ENCODE peak calls at places on chromosomes 3 and 15, in ten cellular contexts. W is fibroblast of lung, A is fibroblast of mammary gland, I is neural crest cell, V is MCF 10A, S is brain microvascular endothelial cell, X is sigmoid colon, J is progenitor cell of endocrine pancreas, N is A549, L is bronchial epithelial cell. U is an unnamed sample.

GRCh38 chr3:113697192-113698090 is 999 bp upstream of the USF3 start:
- DNase-seq in W (peak), A (no peak), I (no peak), V (peak), S (no peak), X (peak), J (no peak), N (peak), L (peak), U (no peak)

GRCh38 chr15:99092554-99093172 is 12.2 kb upstream of the SYNM start:
- DNase-seq in W (no peak), A (no peak), I (no peak), V (no peak), S (no peak), X (no peak), J (no peak), N (no peak), L (no peak), U (no peak)

GRCh38 chr3:82163907-82164520 is 402.6 kb upstream of the GBE1 start:
- DNase-seq in W (peak), A (peak), I (no peak), V (peak), S (no peak), X (no peak), J (no peak), N (peak), L (peak), U (no peak)

GRCh38 chr15:74201656-74202420 is 749 bp downstream of the STRA6 start:
- DNase-seq in W (no peak), A (peak), I (no peak), V (peak), S (peak), X (no peak), J (no peak), N (no peak), L (peak), U (no peak)

GRCh38 chr3:108588616-108589015 is 622 bp downstream of the CIP2A start:
- DNase-seq in W (peak), A (peak), I (no peak), V (no peak), S (no peak), X (no peak), J (no peak), N (no peak), L (peak), U (no peak)

GRCh38 chr3:113968986-113969385 is 21.2 kb downstream of the ZDHHC23 start:
- DNase-seq in W (peak), A (peak), I (no peak), V (peak), S (no peak), X (no peak), J (no peak), N (no peak), L (peak), U (no peak)

GRCh38 chr15:59492389-59493377 is 54.7 kb downstream of the FAM81A start:
- DNase-seq in W (peak), A (peak), I (peak), V (peak), S (peak), X (peak), J (peak), N (peak), L (peak), U (no peak)

GRCh38 chr15:65986416-65986815 is 117.1 kb downstream of the RAB11A start:
- DNase-seq in W (no peak), A (no peak), I (no peak), V (no peak), S (no peak), X (no peak), J (no peak), N (no peak), L (no peak), U (no peak)

GRCh38 chr3:42807929-42808328 is 1.3 kb upstream of the ACKR2 start:
- DNase-seq in W (no peak), A (no peak), I (no peak), V (no peak), S (no peak), X (no peak), J (no peak), N (no peak), L (peak), U (no peak)

GRCh38 chr3:11535207-11535960 is 108.3 kb downstream of the VGLL4 start:
- DNase-seq in W (no peak), A (no peak), I (no peak), V (no peak), S (no peak), X (peak), J (no peak), N (no peak), L (no peak), U (no peak)

GRCh38 chr3:126472277-126473006 is 3.2 kb downstream of the ZXDC start:
- DNase-seq in W (peak), A (peak), I (no peak), V (peak), S (peak), X (peak), J (no peak), N (peak), L (peak), U (no peak)
- TF ChIP-seq CTCF in W (peak), A (peak), I (no peak), V (no peak), S (no peak), X (no peak), J (no peak), N (no peak), L (peak), U (no peak)

GRCh38 chr3:194246709-194247349 is 104.3 kb downstream of the CPN2 start:
- DNase-seq in W (no peak), A (no peak), I (no peak), V (no peak), S (no peak), X (no peak), J (no peak), N (no peak), L (no peak), U (no peak)

GRCh38 chr3:194245474-194245873 is 105.7 kb downstream of the CPN2 start:
- DNase-seq in W (no peak), A (no peak), I (no peak), V (no peak), S (no peak), X (no peak), J (no peak), N (no peak), L (no peak), U (no peak)

GRCh38 chr3:194247350-194247740 is 103.8 kb downstream of the CPN2 start:
- DNase-seq in W (no peak), A (no peak), I (no peak), V (no peak), S (no peak), X (no peak), J (no peak), N (no peak), L (no peak), U (no peak)

GRCh38 chr3:194244167-194244566 is 107.0 kb downstream of the CPN2 start:
- DNase-seq in W (no peak), A (no peak), I (no peak), V (no peak), S (no peak), X (no peak), J (no peak), N (no peak), L (no peak), U (no peak)

DNA sequence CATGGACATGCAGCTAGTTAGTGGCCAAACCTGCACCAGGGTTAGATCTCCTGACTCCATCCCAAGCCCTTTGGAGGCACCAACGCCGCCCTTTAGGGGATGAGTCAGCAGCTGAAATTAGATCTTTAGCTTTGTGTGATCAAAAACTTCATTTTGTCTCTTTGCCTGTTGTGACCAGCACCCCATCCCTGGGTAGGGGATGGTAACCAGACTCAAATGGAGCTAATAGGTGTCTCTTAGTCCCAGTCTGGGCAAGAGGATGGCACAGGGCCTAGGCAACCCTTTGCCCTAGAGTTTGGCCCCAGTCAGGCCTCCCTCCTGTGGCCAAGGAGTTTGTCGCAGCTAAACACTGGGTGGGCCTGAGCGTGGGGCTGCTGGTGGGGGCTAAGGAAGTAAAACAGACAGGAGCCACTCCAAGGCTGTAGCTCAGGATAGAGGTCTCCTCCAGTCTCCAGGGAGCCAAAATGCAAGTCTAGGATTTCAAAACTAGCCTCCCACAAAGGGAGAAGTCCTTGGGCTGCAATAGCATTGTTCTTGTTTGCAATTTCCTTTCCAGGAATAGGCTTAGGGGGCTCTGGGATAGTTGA is 105.1 kb downstream of the CPN2 start:
- DNase-seq in W (no peak), A (no peak), I (no peak), V (no peak), S (no peak), X (peak), J (no peak), N (no peak), L (no peak), U (no peak)
- TF ChIP-seq CTCF in W (no peak), A (no peak), I (no peak), V (no peak), S (no peak), X (no peak), J (no peak), N (no peak), L (no peak), U (no peak)

GRCh38 chr15:72227720-72228119 is 3.3 kb downstream of the PKM start:
- DNase-seq in W (peak), A (no peak), I (no peak), V (no peak), S (no peak), X (no peak), J (no peak), N (no peak), L (peak), U (no peak)
- TF ChIP-seq CTCF in W (no peak), A (no peak), I (no peak), V (no peak), S (no peak), X (no peak), J (no peak), N (no peak), L (no peak), U (no peak)

GRCh38 chr15:69725210-69725609 is 272.6 kb downstream of the RPLP1 start:
- DNase-seq in W (no peak), A (no peak), I (no peak), V (no peak), S (no peak), X (no peak), J (no peak), N (no peak), L (no peak), U (no peak)
- TF ChIP-seq CTCF in W (no peak), A (no peak), I (no peak), V (no peak), S (no peak), X (no peak), J (no peak), N (no peak), L (no peak), U (no peak)

GRCh38 chr15:25694238-25694584 is 168.9 kb downstream of the ATP10A start:
- DNase-seq in W (no peak), A (no peak), I (no peak), V (no peak), S (no peak), X (peak), J (no peak), N (no peak), L (no peak), U (no peak)
- TF ChIP-seq CTCF in W (no peak), A (no peak), I (no peak), V (no peak), S (no peak), X (no peak), J (no peak), N (no peak), L (no peak), U (no peak)

GRCh38 chr3:150180349-150180748 is 209.7 kb upstream of the PFN2 start:
- DNase-seq in W (peak), A (peak), I (no peak), V (no peak), S (peak), X (no peak), J (no peak), N (no peak), L (no peak), U (no peak)

GRCh38 chr3:150179330-150179729 is 208.6 kb upstream of the PFN2 start:
- DNase-seq in W (no peak), A (no peak), I (no peak), V (no peak), S (no peak), X (no peak), J (no peak), N (no peak), L (no peak), U (no peak)

GRCh38 chr3:150183619-150184425 is 213.1 kb upstream of the PFN2 start:
- DNase-seq in W (peak), A (peak), I (peak), V (peak), S (peak), X (peak), J (peak), N (peak), L (peak), U (peak)

DNA sequence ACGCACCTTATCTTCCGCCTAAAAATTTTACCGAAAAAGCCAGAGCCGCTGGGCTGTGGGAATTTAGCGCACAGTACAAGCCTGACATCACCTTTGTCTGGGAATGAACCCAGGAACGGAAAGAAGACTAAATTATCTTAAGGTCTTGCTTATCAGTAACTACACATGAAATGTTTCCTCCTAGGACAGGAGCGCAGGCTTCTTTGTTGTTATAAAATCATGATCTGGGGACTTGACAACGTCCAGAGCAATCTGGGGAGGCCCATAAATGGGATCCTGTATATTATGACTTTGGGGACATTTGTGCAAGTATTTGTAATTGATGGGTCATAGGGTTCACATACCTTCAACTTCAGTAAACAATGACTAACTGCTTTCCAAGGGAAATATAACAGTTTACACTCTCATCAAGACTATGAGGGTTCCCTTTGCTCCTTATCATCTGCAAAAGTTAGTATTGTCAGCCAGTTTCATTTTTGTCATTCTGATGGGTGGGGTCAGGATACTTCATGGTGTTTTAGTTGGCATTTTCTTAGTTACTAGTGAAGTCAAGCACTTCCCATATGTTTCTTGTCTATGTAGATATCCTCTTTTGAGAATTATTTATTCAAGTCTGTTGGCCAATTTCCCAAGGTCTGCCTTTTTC is 213.9 kb upstream of the PFN2 start:
- DNase-seq in W (peak), A (no peak), I (no peak), V (no peak), S (peak), X (no peak), J (no peak), N (peak), L (peak), U (no peak)
- TF ChIP-seq CTCF in W (no peak), A (no peak), I (peak), V (no peak), S (no peak), X (no peak), J (no peak), N (no peak), L (no peak), U (peak)